ENCODE peak calls at places on chromosome 13, in five cellular contexts. M, U, S, N and L are unnamed samples.

GRCh38 chr13:51882570-51883225 is 20.9 kb downstream of the CCDC70 start:
- DNase-seq in M (no peak), U (no peak), N (no peak), S (no peak), L (no peak)

GRCh38 chr13:58858870-58859371 is 1227.4 kb downstream of the PCDH17 start:
- DNase-seq in N (no peak), S (no peak), M (no peak), U (no peak), L (no peak)

GRCh38 chr13:47420568-47420967 is 523.7 kb upstream of the HTR2A start:
- DNase-seq in U (no peak), S (no peak), N (no peak), M (no peak), L (no peak)

GRCh38 chr13:21837288-21837687 is 166.4 kb downstream of the FGF9 start:
- DNase-seq in N (no peak), M (no peak), S (no peak), U (no peak), L (no peak)

GRCh38 chr13:24161980-24162517 is 1.5 kb downstream of the SPATA13 start:
- DNase-seq in M (no peak), U (peak), N (no peak), S (no peak), L (peak)

GRCh38 chr13:98221234-98221633 is 44.2 kb upstream of the RNF113B start:
- DNase-seq in M (no peak), U (no peak), N (no peak), S (no peak), L (no peak)

GRCh38 chr13:46184277-46184699 is 2.3 kb upstream of the LCP1 start:
- DNase-seq in M (peak), U (no peak), S (peak), N (peak), L (peak)

GRCh38 chr13:99339736-99340392 is 32.7 kb upstream of the GPR183 start:
- DNase-seq in N (peak), M (no peak), S (peak), U (no peak), L (peak)

GRCh38 chr13:46062190-46062589 is 9.6 kb upstream of the ZC3H13 start:
- DNase-seq in M (no peak), U (no peak), S (no peak), N (peak), L (no peak)

GRCh38 chr13:105340061-105340606 is 1195.3 kb downstream of the EFNB2 start:
- DNase-seq in S (no peak), M (peak), U (no peak), N (no peak), L (no peak)

GRCh38 chr13:103573446-103573845 is 507.2 kb upstream of the SLC10A2 start:
- DNase-seq in U (no peak), M (no peak), S (no peak), N (no peak), L (no peak)

GRCh38 chr13:24168392-24168750 is 7.9 kb downstream of the SPATA13 start:
- DNase-seq in U (no peak), S (no peak), M (no peak), N (no peak), L (no peak)

GRCh38 chr13:21909331-21909730 is 238.5 kb downstream of the FGF9 start:
- DNase-seq in S (no peak), M (no peak), U (no peak), N (no peak), L (no peak)

GRCh38 chr13:25725104-25725503 is 326.7 kb downstream of the SHISA2 start:
- DNase-seq in M (no peak), S (no peak), U (no peak), N (no peak), L (no peak)

GRCh38 chr13:80141114-80141849 is 199.6 kb downstream of the SPRY2 start:
- DNase-seq in M (peak), S (no peak), U (no peak), N (peak), L (no peak)

GRCh38 chr13:23671902-23672301 is 101.7 kb downstream of the TNFRSF19 start:
- DNase-seq in U (no peak), N (peak), M (no peak), S (no peak), L (no peak)

GRCh38 chr13:29707876-29708543 is 112.5 kb upstream of the SLC7A1 start:
- DNase-seq in S (no peak), U (peak), M (peak), N (peak), L (peak)

GRCh38 chr13:20274466-20274865 is 42.3 kb upstream of the GJB6 start:
- DNase-seq in M (no peak), S (no peak), N (no peak), U (no peak), L (no peak)

GRCh38 chr13:42567772-42568428 is 6.1 kb upstream of the TNFSF11 start:
- DNase-seq in M (no peak), N (no peak), U (no peak), S (no peak), L (no peak)

GRCh38 chr13:40304391-40304790 is 362.1 kb downstream of the FOXO1 start:
- DNase-seq in U (no peak), S (no peak), N (no peak), M (no peak), L (no peak)

GRCh38 chr13:52195052-52195837 is 35.8 kb upstream of the NEK3 start:
- DNase-seq in S (peak), M (no peak), N (peak), U (peak), L (peak)

GRCh38 chr13:71209217-71209616 is 657.8 kb downstream of the DACH1 start:
- DNase-seq in S (no peak), U (no peak), M (no peak), N (no peak), L (no peak)

GRCh38 chr13:33611016-33611805 is 206.7 kb upstream of the RFC3 start:
- DNase-seq in N (peak), S (no peak), M (no peak), U (peak), L (peak)